ENCODE peak calls at places on chromosomes 16 and 17, in six cellular contexts. L is ascending aorta; S is fibroblast of lung; M is breast epithelium; W is A549; Y is CD4-positive, alpha-beta T cell. R is an unnamed sample.

GRCh38 chr16:58501242-58502131 is 1.5 kb downstream of the NDRG4 start:
- DNase-seq in W (no peak), S (peak; percentile 16), M (no peak), Y (peak; percentile 19), L (no peak), R (no peak)

GRCh38 chr16:80687606-80688005 is 116.8 kb downstream of the CDYL2 start:
- DNase-seq in M (no peak), Y (no peak), S (peak; percentile 66), W (no peak), L (no peak), R (no peak)

GRCh38 chr17:27545562-27546229 is 85.3 kb upstream of the LGALS9 start:
- DNase-seq in W (no peak), Y (no peak), S (peak; percentile 91), L (no peak), M (no peak), R (no peak)

GRCh38 chr16:78770353-78771091 is 671.1 kb downstream of the WWOX start:
- DNase-seq in M (no peak), L (peak; percentile 79), Y (peak; percentile 78), W (peak; percentile 49), S (peak; percentile 1), R (no peak)

GRCh38 chr17:45147581-45148182 is 593 bp upstream of the HEXIM1 start:
- DNase-seq in W (peak; percentile 99), Y (peak; percentile 56), M (peak; percentile 78), S (peak; percentile 96), L (peak; percentile 87), R (peak; percentile 89)

GRCh38 chr17:41446806-41447205 is 6.0 kb upstream of the KRT38 start:
- DNase-seq in S (peak; percentile 89), L (no peak), W (no peak), Y (no peak), M (no peak), R (no peak)

GRCh38 chr17:47692895-47693666 is 880 bp upstream of the TBKBP1 start:
- DNase-seq in L (no peak), W (no peak), Y (no peak), S (no peak), M (no peak), R (no peak)

GRCh38 chr16:11354733-11355574 is 9.7 kb downstream of the RMI2 start:
- DNase-seq in S (peak; percentile 67), M (no peak), Y (peak; percentile 54), W (no peak), L (no peak), R (peak; percentile 69)

GRCh38 chr17:28405632-28406477 is at the start of gene SLC46A1:
- DNase-seq in S (peak; percentile 38), Y (no peak), M (peak; percentile 50), W (peak; percentile 61), L (peak; percentile 74), R (no peak)

GRCh38 chr17:19727466-19728113 is 11.2 kb upstream of the SLC47A2 start:
- DNase-seq in S (peak; percentile 40), W (peak; percentile 74), L (no peak), Y (no peak), M (peak; percentile 93), R (peak; percentile 55)

GRCh38 chr17:156946-157345 is 19.6 kb downstream of the SCGB1C2 start:
- DNase-seq in S (no peak), L (no peak), W (no peak), Y (no peak), M (no peak), R (no peak)

GRCh38 chr17:17026163-17026562 is 16.1 kb upstream of the MPRIP start:
- DNase-seq in L (no peak), Y (no peak), M (no peak), W (no peak), S (no peak), R (no peak)

GRCh38 chr17:63557416-63557815 is 7.1 kb downstream of the DCAF7 start:
- DNase-seq in L (no peak), Y (no peak), W (no peak), S (no peak), M (no peak), R (no peak)

GRCh38 chr17:63564562-63564961 is 14.3 kb downstream of the DCAF7 start:
- DNase-seq in Y (no peak), L (no peak), M (no peak), S (no peak), W (no peak), R (no peak)

GRCh38 chr17:63558441-63558840 is 8.2 kb downstream of the DCAF7 start:
- DNase-seq in M (no peak), L (no peak), W (no peak), Y (no peak), S (no peak), R (no peak)

GRCh38 chr17:63567229-63567628 is 17.0 kb downstream of the DCAF7 start:
- DNase-seq in M (no peak), L (no peak), Y (no peak), S (no peak), W (no peak), R (no peak)

DNA sequence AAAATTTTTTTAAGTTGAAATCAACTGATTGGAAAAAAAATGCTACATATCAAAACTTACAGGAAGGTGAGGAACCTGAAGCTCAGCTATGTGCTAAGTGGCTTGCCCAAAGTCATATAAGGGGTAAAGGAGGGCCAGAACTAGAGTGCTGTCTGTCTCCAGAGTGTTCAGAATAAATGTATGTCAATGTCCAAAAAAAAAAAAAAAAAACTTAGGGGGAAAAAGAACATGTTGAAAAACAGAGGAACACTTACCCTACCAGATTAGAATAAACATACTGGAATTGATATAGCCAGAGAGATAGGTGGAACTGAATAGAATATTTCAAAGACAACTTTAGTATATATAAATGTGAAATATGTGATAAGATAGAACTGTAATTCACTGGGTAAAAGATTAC is 11.5 kb downstream of the DCAF7 start:
- DNase-seq in S (no peak), L (no peak), Y (no peak), M (no peak), W (no peak), R (no peak)
- H3K9me3 ChIP-seq in S (no peaks in the 10 kb centered on the region), L (no peaks in the 10 kb centered on the region), Y (no peaks in the 10 kb centered on the region), M (no peaks in the 10 kb centered on the region), W (no peaks in the 10 kb centered on the region), R (no peaks in the 10 kb centered on the region)

GRCh38 chr17:52678211-52678610 is 519.7 kb upstream of the CA10 start:
- DNase-seq in M (no peak), W (no peak), S (no peak), L (no peak), Y (no peak), R (no peak)

GRCh38 chr17:52686140-52686539 is 527.6 kb upstream of the CA10 start:
- DNase-seq in L (no peak), W (no peak), S (no peak), M (no peak), Y (no peak), R (no peak)

GRCh38 chr17:52681486-52681885 is 523.0 kb upstream of the CA10 start:
- DNase-seq in Y (no peak), L (no peak), S (no peak), M (no peak), W (no peak), R (no peak)
- H3K9me3 ChIP-seq in Y (peaks cover 7% of the 10 kb centered on the region), L (no peaks in the 10 kb centered on the region), S (no peaks in the 10 kb centered on the region), M (peaks cover 32% of the 10 kb centered on the region), W (peaks cover 7% of the 10 kb centered on the region), R (peaks cover 16% of the 10 kb centered on the region)

GRCh38 chr17:4028436-4028835 is 64.2 kb upstream of the ATP2A3 start:
- DNase-seq in W (no peak), S (no peak), M (no peak), Y (no peak), L (no peak), R (no peak)
- H3K9me3 ChIP-seq in W (peaks cover 70% of the 10 kb centered on the region), S (no peaks in the 10 kb centered on the region), M (peaks cover 33% of the 10 kb centered on the region), Y (peaks cover 17% of the 10 kb centered on the region), L (peaks cover 9% of the 10 kb centered on the region), R (peaks cover 51% of the 10 kb centered on the region)

GRCh38 chr16:35562919-35563318 is 2103.5 kb downstream of the TP53TG3F start:
- DNase-seq in L (no peak), Y (no peak), S (no peak), W (no peak), M (no peak), R (no peak)
- H3K9me3 ChIP-seq in L (no peaks in the 10 kb centered on the region), Y (no peaks in the 10 kb centered on the region), S (no peaks in the 10 kb centered on the region), W (no peaks in the 10 kb centered on the region), M (no peaks in the 10 kb centered on the region), R (peaks cover 28% of the 10 kb centered on the region)

DNA sequence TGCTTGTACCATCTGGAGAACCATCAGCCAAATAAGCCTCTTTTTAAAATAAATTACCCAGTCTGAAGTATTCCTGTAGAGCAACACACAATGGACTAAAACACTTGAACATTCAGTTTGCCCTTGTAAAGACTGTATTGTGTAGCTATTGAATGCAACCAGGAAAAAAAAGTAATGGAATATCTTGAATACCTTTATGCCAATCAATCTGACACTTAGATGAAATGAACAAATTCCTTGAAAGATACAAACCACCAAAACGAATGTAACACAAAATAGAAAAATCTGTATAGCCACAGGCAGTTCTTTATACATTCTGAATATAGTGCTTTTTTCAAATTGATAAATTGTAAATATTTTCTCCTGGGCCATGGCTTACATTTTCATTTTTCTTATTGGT is 63.3 kb upstream of the KCNJ16 start:
- DNase-seq in Y (no peak), S (no peak), L (no peak), M (no peak), W (no peak), R (no peak)
- H3K9me3 ChIP-seq in Y (no peaks in the 10 kb centered on the region), S (no peaks in the 10 kb centered on the region), L (no peaks in the 10 kb centered on the region), M (no peaks in the 10 kb centered on the region), W (no peaks in the 10 kb centered on the region), R (no peaks in the 10 kb centered on the region)

GRCh38 chr16:62596101-62596500 is 559.9 kb upstream of the CDH8 start:
- DNase-seq in W (no peak), M (no peak), S (no peak), L (no peak), Y (no peak), R (no peak)
- H3K9me3 ChIP-seq in W (no peaks in the 10 kb centered on the region), M (no peaks in the 10 kb centered on the region), S (no peaks in the 10 kb centered on the region), L (no peaks in the 10 kb centered on the region), Y (no peaks in the 10 kb centered on the region), R (peaks cover 12% of the 10 kb centered on the region)

GRCh38 chr17:53217311-53217710 is 605.4 kb upstream of the KIF2B start:
- DNase-seq in W (no peak), M (no peak), L (no peak), S (no peak), Y (no peak), R (no peak)
- H3K9me3 ChIP-seq in W (peaks cover 5% of the 10 kb centered on the region), M (peaks cover 16% of the 10 kb centered on the region), L (no peaks in the 10 kb centered on the region), S (no peaks in the 10 kb centered on the region), Y (no peaks in the 10 kb centered on the region), R (peaks cover 5% of the 10 kb centered on the region)

GRCh38 chr17:22443061-22443460 is 750.7 kb downstream of the KCNJ18 start:
- DNase-seq in M (no peak), S (no peak), L (no peak), W (no peak), Y (no peak), R (no peak)
- H3K9me3 ChIP-seq in M (no peaks in the 10 kb centered on the region), S (no peaks in the 10 kb centered on the region), L (no peaks in the 10 kb centered on the region), W (no peaks in the 10 kb centered on the region), Y (no peaks in the 10 kb centered on the region), R (peaks cover 49% of the 10 kb centered on the region)